ENCODE peak calls at places on chromosomes 16 and 17, in nine cellular contexts. X, O, D, C, B, I, H, J and W are unnamed samples.

GRCh38 chr16:75322706-75323105 is 71.3 kb upstream of the BCAR1 start:
- DNase-seq in D (no peak), C (peak; percentile 65), H (no peak), O (no peak), X (peak; percentile 69), B (no peak), I (no peak), J (no peak), W (peak; percentile 17)

GRCh38 chr16:2980227-2981176 is at the start of gene PKMYT1:
- DNase-seq in X (peak; percentile 72), H (peak; percentile 94), O (peak; percentile 95), J (peak; percentile 85), D (peak; percentile 96), C (peak; percentile 77), I (peak; percentile 97), B (peak; percentile 97), W (peak; percentile 79)

GRCh38 chr17:17206149-17206912 is at the start of gene PLD6:
- DNase-seq in O (no peak), J (peak; percentile 93), C (peak; percentile 68), I (peak; percentile 94), B (no peak), D (peak; percentile 96), H (peak; percentile 86), X (peak; percentile 33), W (peak; percentile 73)

GRCh38 chr16:85514601-85515318 is 98.4 kb upstream of the GSE1 start:
- DNase-seq in I (no peak), D (peak; percentile 86), B (no peak), J (peak; percentile 92), O (no peak), C (peak; percentile 93), X (peak; percentile 73), H (peak; percentile 77), W (peak; percentile 95)

GRCh38 chr16:3486506-3487215 is 8.6 kb downstream of the C16orf90 start:
- DNase-seq in B (no peak), I (peak; percentile 24), J (no peak), C (no peak), X (no peak), O (no peak), D (no peak), H (no peak), W (no peak)

GRCh38 chr17:50817838-50818237 is 17.5 kb upstream of the WFIKKN2 start:
- DNase-seq in O (no peak), D (no peak), J (no peak), I (no peak), H (no peak), B (no peak), X (peak; percentile 36), C (peak; percentile 7), W (no peak)

GRCh38 chr16:24553983-24554382 is 14.6 kb downstream of the RBBP6 start:
- DNase-seq in O (no peak), B (no peak), D (no peak), J (no peak), C (no peak), H (no peak), X (no peak), I (no peak), W (peak; percentile 52)

GRCh38 chr16:4140652-4141051 is 24.4 kb upstream of the ADCY9 start:
- DNase-seq in C (peak; percentile 44), B (no peak), H (no peak), I (no peak), D (no peak), X (peak; percentile 27), O (no peak), J (no peak), W (peak; percentile 68)

GRCh38 chr17:52181842-52182241 is 23.3 kb upstream of the CA10 start:
- DNase-seq in X (no peak), C (no peak), H (no peak), I (no peak), B (no peak), J (no peak), O (no peak), D (no peak), W (no peak)

GRCh38 chr17:9232591-9233270 is 211.4 kb downstream of the NTN1 start:
- DNase-seq in B (peak; percentile 53), I (no peak), O (no peak), H (no peak), D (no peak), C (peak; percentile 56), J (no peak), X (no peak), W (no peak)

GRCh38 chr16:79348521-79349306 is 251.8 kb downstream of the MAF start:
- DNase-seq in X (no peak), B (no peak), I (no peak), J (no peak), O (no peak), D (no peak), C (no peak), H (no peak), W (no peak)

DNA sequence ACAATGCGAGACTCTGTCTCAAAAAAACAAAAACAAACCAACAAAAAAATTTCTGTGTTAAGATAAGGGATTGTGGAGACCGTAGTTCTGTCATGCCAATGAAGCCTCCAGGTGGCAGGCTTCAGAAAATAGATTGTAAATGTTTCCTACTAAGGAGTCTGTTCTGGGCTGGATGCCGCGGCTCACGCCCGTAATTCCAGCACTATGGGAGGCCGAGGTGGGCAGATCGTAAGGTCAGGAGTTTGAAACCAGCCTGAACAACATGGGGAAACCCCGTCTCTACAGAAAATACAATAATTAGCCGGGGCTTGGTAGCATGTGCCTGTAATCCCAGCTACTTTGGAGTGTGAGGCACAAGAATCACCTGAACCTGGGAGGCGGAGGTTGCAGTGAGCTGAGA is 4.4 kb upstream of the SNX29 start:
- DNase-seq in J (peak; percentile 50), B (no peak), D (no peak), O (no peak), I (no peak), X (no peak), H (no peak), C (peak; percentile 38), W (no peak)
- TF ChIP-seq CTCF in J (peak; percentile 31), B (no peak), D (no peak), O (no peak), I (no peak), X (peak; percentile 49), H (peak; percentile 32), C (peak; percentile 29), W (no peak)

GRCh38 chr17:7393613-7394451 is 493 bp downstream of the PLSCR3 start:
- DNase-seq in B (no peak), D (peak; percentile 51), O (no peak), J (no peak), H (peak; percentile 33), X (no peak), C (no peak), I (peak; percentile 62), W (no peak)
- TF ChIP-seq CTCF in B (no peak), D (no peak), O (no peak), J (no peak), H (no peak), X (peak; percentile 32), C (no peak), I (no peak), W (peak; percentile 10)

GRCh38 chr17:76432712-76433336 is 20.1 kb downstream of the UBE2O start:
- DNase-seq in H (no peak), J (peak; percentile 40), I (no peak), X (peak; percentile 36), D (no peak), B (no peak), O (no peak), C (peak; percentile 51), W (no peak)
- TF ChIP-seq CTCF in H (peak; percentile 24), J (peak; percentile 16), I (no peak), X (peak; percentile 63), D (peak; percentile 25), B (peak; percentile 64), O (peak; percentile 68), C (peak; percentile 55), W (peak; percentile 57)

DNA sequence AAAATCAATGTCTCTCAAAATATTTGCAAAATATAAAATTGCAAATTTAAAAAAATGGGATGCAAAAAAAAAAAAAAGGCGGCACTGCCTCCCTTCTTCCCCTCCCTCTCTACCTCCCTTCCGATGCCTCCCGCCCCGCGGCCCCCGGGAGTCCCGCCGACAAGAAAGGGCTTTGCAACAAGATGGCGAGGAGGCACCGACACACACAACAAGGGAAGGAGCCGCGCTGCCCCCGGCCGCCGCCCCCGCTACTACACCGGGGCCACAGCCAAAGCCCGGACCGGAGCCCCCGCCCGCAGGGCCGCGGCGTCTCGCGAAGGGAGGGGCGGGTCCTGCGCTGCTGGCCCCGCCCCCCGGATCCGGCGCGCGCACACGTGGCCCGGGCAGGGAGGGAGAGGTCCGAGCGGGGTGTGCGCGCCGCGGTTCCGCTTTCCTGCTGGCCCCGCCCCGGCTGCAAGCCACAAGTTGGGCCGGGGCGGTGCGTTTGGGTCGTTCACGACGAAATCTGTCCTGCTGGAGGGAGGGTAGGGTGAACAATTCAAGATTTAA is at the start of gene MNT:
- DNase-seq in D (peak; percentile 97), O (peak; percentile 94), I (peak; percentile 97), H (peak; percentile 95), X (peak; percentile 91), J (peak; percentile 97), B (peak; percentile 93), C (peak; percentile 90), W (no peak)
- TF ChIP-seq CTCF in D (no peak), O (no peak), I (no peak), H (no peak), X (no peak), J (no peak), B (no peak), C (no peak), W (peak; percentile 1)

DNA sequence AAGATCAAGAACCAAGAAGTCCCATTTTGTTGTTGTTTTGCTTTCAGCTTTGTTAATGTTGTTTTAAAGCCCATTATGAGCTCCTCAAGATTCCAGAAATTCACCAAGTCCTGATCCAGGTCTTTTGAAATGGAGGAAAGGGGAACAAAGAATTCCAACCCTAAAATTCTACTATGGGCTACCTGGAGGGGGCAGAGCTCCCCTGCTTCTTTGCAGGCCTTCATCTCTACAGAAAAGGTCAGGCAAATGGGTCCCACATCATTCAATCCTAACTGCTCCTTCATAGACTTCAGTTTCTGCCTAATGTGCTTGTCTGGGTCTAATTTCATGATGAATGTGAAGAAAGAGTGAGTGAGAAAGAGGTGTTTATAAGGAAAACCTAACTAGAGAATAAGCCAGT is 375.5 kb downstream of the TOX3 start:
- DNase-seq in I (no peak), O (no peak), B (no peak), C (no peak), J (no peak), H (no peak), X (no peak), D (no peak), W (no peak)
- TF ChIP-seq CTCF in I (no peak), O (no peak), B (no peak), C (no peak), J (no peak), H (no peak), X (no peak), D (no peak), W (no peak)